ENCODE peak calls at places on chromosomes 2 and 18, in ten cellular contexts. F, Y, Z, H, V, P, R, E, I and N are unnamed samples.

GRCh38 chr2:38603402-38604265 is 906 bp upstream of the HNRNPLL start:
- DNase-seq in F (peak), Y (peak), Z (peak), H (no peak), V (peak), P (peak), R (peak), E (peak), I (peak), N (peak)

GRCh38 chr2:44912660-44913059 is 28.8 kb upstream of the SIX3 start:
- DNase-seq in F (no peak), Y (no peak), Z (no peak), H (no peak), V (no peak), P (no peak), R (no peak), E (no peak), I (no peak), N (peak)

GRCh38 chr18:57827646-57828045 is 24.5 kb upstream of the ATP8B1 start:
- DNase-seq in F (no peak), Y (no peak), Z (no peak), H (no peak), V (no peak), P (no peak), R (no peak), E (no peak), I (no peak), N (no peak)

GRCh38 chr18:26804474-26804873 is 61.0 kb downstream of the AQP4 start:
- DNase-seq in F (no peak), Y (no peak), Z (peak), H (no peak), V (no peak), P (no peak), R (no peak), E (no peak), I (no peak), N (no peak)

GRCh38 chr2:28400434-28400833 is 7.8 kb downstream of the FOSL2 start:
- DNase-seq in F (no peak), Y (no peak), Z (no peak), H (no peak), V (no peak), P (no peak), R (no peak), E (no peak), I (no peak), N (no peak)

GRCh38 chr18:9992988-9993845 is 79.4 kb downstream of the VAPA start:
- DNase-seq in F (no peak), Y (no peak), Z (no peak), H (peak), V (no peak), P (peak), R (no peak), E (no peak), I (no peak), N (peak)

GRCh38 chr2:203122317-203122998 is 107.8 kb downstream of the NBEAL1 start:
- DNase-seq in F (no peak), Y (no peak), Z (no peak), H (no peak), V (no peak), P (no peak), R (no peak), E (no peak), I (no peak), N (no peak)

GRCh38 chr2:10437806-10438205 is 10.3 kb downstream of the ODC1 start:
- DNase-seq in F (no peak), Y (no peak), Z (no peak), H (no peak), V (no peak), P (no peak), R (no peak), E (no peak), I (no peak), N (no peak)

GRCh38 chr2:6506311-6507258 is 359.1 kb downstream of the CMPK2 start:
- DNase-seq in F (no peak), Y (no peak), Z (no peak), H (no peak), V (no peak), P (no peak), R (no peak), E (no peak), I (no peak), N (no peak)

GRCh38 chr2:156435392-156435724 is 821 bp upstream of the GPD2 start:
- DNase-seq in F (no peak), Y (no peak), Z (no peak), H (no peak), V (peak), P (no peak), R (no peak), E (no peak), I (no peak), N (no peak)

GRCh38 chr2:233940376-233941276 is 23.5 kb downstream of the TRPM8 start:
- DNase-seq in F (no peak), Y (no peak), Z (no peak), H (no peak), V (no peak), P (no peak), R (no peak), E (no peak), I (no peak), N (no peak)

GRCh38 chr2:165203689-165204559 is at the start of gene SCN3A:
- DNase-seq in F (no peak), Y (peak), Z (peak), H (no peak), V (no peak), P (no peak), R (no peak), E (peak), I (no peak), N (no peak)

GRCh38 chr2:142472382-142472781 is 341.6 kb upstream of the LRP1B start:
- DNase-seq in F (no peak), Y (no peak), Z (no peak), H (no peak), V (no peak), P (no peak), R (no peak), E (no peak), I (no peak), N (no peak)

GRCh38 chr2:120577896-120578295 is 157.8 kb upstream of the GLI2 start:
- DNase-seq in F (no peak), Y (no peak), Z (no peak), H (no peak), V (no peak), P (no peak), R (no peak), E (no peak), I (no peak), N (no peak)

GRCh38 chr18:59553273-59553672 is 143.9 kb downstream of the CCBE1 start:
- DNase-seq in F (no peak), Y (no peak), Z (no peak), H (no peak), V (no peak), P (no peak), R (no peak), E (no peak), I (no peak), N (no peak)

GRCh38 chr2:105249891-105250290 is 8.3 kb downstream of the GPR45 start:
- DNase-seq in F (no peak), Y (no peak), Z (no peak), H (no peak), V (no peak), P (no peak), R (no peak), E (no peak), I (no peak), N (no peak)

GRCh38 chr2:46275995-46276394 is 21.2 kb upstream of the EPAS1 start:
- DNase-seq in F (peak), Y (peak), Z (no peak), H (no peak), V (no peak), P (peak), R (peak), E (no peak), I (no peak), N (peak)

GRCh38 chr18:60003610-60004185 is 103.9 kb downstream of the PMAIP1 start:
- DNase-seq in F (no peak), Y (no peak), Z (no peak), H (no peak), V (no peak), P (no peak), R (no peak), E (no peak), I (no peak), N (no peak)

GRCh38 chr2:8346238-8346637 is 335.6 kb upstream of the ID2 start:
- DNase-seq in F (no peak), Y (no peak), Z (no peak), H (no peak), V (no peak), P (no peak), R (no peak), E (no peak), I (no peak), N (no peak)

DNA sequence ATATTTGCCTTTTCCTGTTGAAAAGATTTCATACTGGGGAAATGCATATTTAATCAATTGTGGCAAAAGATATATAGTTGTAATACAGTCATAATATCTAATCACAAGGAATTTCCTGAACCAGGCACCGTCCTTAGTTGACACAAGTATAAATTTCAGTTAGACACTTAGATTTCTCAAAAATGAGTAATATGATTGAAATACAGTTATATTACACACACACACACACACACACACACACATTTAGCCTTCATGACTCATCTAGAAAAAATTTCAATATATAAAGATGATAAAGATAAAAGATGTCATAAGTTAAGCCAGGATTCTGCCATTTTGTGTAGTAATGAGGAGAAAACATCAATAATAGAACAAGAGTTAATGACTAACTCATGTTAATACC is 258.4 kb upstream of the ZNF804A start:
- DNase-seq in F (no peak), Y (no peak), Z (no peak), H (no peak), V (no peak), P (no peak), R (no peak), E (no peak), I (no peak), N (no peak)
- TF ChIP-seq POLR2A in F (no peak), Y (no peak), Z (no peak), H (no peak), V (no peak), P (no peak), R (no peak), E (no peak), I (no peak), N (no peak)

GRCh38 chr2:24543252-24543651 is 52.2 kb downstream of the NCOA1 start:
- DNase-seq in F (no peak), Y (no peak), Z (no peak), H (no peak), V (no peak), P (no peak), R (no peak), E (no peak), I (no peak), N (no peak)
- TF ChIP-seq CTCF in F (no peak), Y (peak), Z (no peak), H (no peak), V (no peak), P (no peak), R (no peak), E (peak), I (no peak), N (no peak)

GRCh38 chr2:238161291-238162051 is 2.7 kb downstream of the ERFE start:
- DNase-seq in F (no peak), Y (no peak), Z (no peak), H (no peak), V (no peak), P (no peak), R (peak), E (no peak), I (peak), N (no peak)

GRCh38 chr2:238162171-238162515 is 3.4 kb downstream of the ERFE start:
- DNase-seq in F (no peak), Y (no peak), Z (no peak), H (no peak), V (no peak), P (no peak), R (peak), E (no peak), I (no peak), N (no peak)

GRCh38 chr2:238164906-238165287 is 6.1 kb downstream of the ERFE start:
- DNase-seq in F (no peak), Y (no peak), Z (peak), H (no peak), V (no peak), P (no peak), R (no peak), E (no peak), I (no peak), N (no peak)

GRCh38 chr2:238163494-238164198 is 4.9 kb downstream of the ERFE start:
- DNase-seq in F (no peak), Y (no peak), Z (no peak), H (no peak), V (no peak), P (no peak), R (no peak), E (no peak), I (peak), N (no peak)

GRCh38 chr2:238162516-238163441 is 4.0 kb downstream of the ERFE start:
- DNase-seq in F (no peak), Y (no peak), Z (no peak), H (no peak), V (no peak), P (no peak), R (peak), E (no peak), I (no peak), N (no peak)
- TF ChIP-seq POLR2A in F (no peak), Y (no peak), Z (no peak), H (no peak), V (no peak), P (no peak), R (no peak), E (no peak), I (no peak), N (no peak)

GRCh38 chr2:237092920-237093781 is 7.5 kb downstream of the COPS8 start:
- DNase-seq in F (peak), Y (no peak), Z (no peak), H (no peak), V (no peak), P (peak), R (peak), E (no peak), I (no peak), N (no peak)
- TF ChIP-seq CTCF in F (peak), Y (peak), Z (no peak), H (peak), V (peak), P (peak), R (peak), E (peak), I (peak), N (no peak)